ENCODE peak calls at places on chromosomes 5 and 9, in ten cellular contexts. Z, I, D, K, N, S, T, U, W and V are unnamed samples.

GRCh38 chr9:115170674-115171073 is 52.7 kb upstream of the TNC start:
- DNase-seq in Z (peak), I (no peak), D (no peak), K (no peak), N (no peak), S (no peak), T (no peak), U (no peak), W (no peak), V (no peak)

GRCh38 chr5:78127875-78128274 is 166.6 kb downstream of the AP3B1 start:
- DNase-seq in Z (no peak), I (peak), D (peak), K (no peak), N (no peak), S (no peak), T (no peak), U (no peak), W (peak), V (peak)

GRCh38 chr9:127177221-127177620 is 54.8 kb upstream of the ANGPTL2 start:
- DNase-seq in Z (no peak), I (no peak), D (no peak), K (no peak), N (peak), S (no peak), T (no peak), U (no peak), W (no peak), V (no peak)

GRCh38 chr5:131382407-131383395 is 118.8 kb downstream of the CDC42SE2 start:
- DNase-seq in Z (peak), I (peak), D (peak), K (peak), N (no peak), S (peak), T (no peak), U (peak), W (peak), V (no peak)

GRCh38 chr5:34657550-34657921 is 1.4 kb downstream of the RAI14 start:
- DNase-seq in Z (peak), I (peak), D (no peak), K (no peak), N (peak), S (no peak), T (no peak), U (no peak), W (peak), V (peak)

GRCh38 chr9:129464972-129465833 is 155.7 kb downstream of the C9orf50 start:
- DNase-seq in Z (peak), I (no peak), D (no peak), K (no peak), N (no peak), S (no peak), T (no peak), U (no peak), W (no peak), V (no peak)

GRCh38 chr9:114228034-114228808 is 72.9 kb downstream of the COL27A1 start:
- DNase-seq in Z (no peak), I (no peak), D (no peak), K (no peak), N (no peak), S (no peak), T (no peak), U (no peak), W (no peak), V (peak)

GRCh38 chr9:135683401-135684034 is 15.8 kb downstream of the SOHLH1 start:
- DNase-seq in Z (no peak), I (no peak), D (no peak), K (no peak), N (no peak), S (no peak), T (no peak), U (no peak), W (no peak), V (no peak)

GRCh38 chr5:145365464-145365863 is 469.7 kb downstream of the PRELID2 start:
- DNase-seq in Z (no peak), I (no peak), D (no peak), K (no peak), N (no peak), S (no peak), T (no peak), U (no peak), W (no peak), V (no peak)

GRCh38 chr9:34204011-34204635 is 25.3 kb downstream of the UBAP1 start:
- DNase-seq in Z (no peak), I (no peak), D (no peak), K (no peak), N (no peak), S (no peak), T (no peak), U (no peak), W (no peak), V (no peak)

GRCh38 chr9:69758001-69758730 is 1.6 kb downstream of the PTAR1 start:
- DNase-seq in Z (no peak), I (no peak), D (peak), K (no peak), N (no peak), S (no peak), T (no peak), U (no peak), W (no peak), V (no peak)

GRCh38 chr9:134169166-134169565 is 4.8 kb upstream of the RNU6ATAC start:
- DNase-seq in Z (no peak), I (no peak), D (no peak), K (no peak), N (no peak), S (no peak), T (no peak), U (no peak), W (no peak), V (no peak)

GRCh38 chr5:140214831-140215230 is 39.8 kb downstream of the CYSTM1 start:
- DNase-seq in Z (peak), I (no peak), D (no peak), K (no peak), N (no peak), S (no peak), T (no peak), U (no peak), W (no peak), V (no peak)

GRCh38 chr5:79704553-79704952 is 14.9 kb downstream of the CMYA5 start:
- DNase-seq in Z (no peak), I (no peak), D (no peak), K (no peak), N (no peak), S (no peak), T (no peak), U (no peak), W (no peak), V (no peak)

GRCh38 chr9:125747765-125748510 is 765 bp downstream of the PBX3 start:
- DNase-seq in Z (peak), I (peak), D (peak), K (no peak), N (peak), S (no peak), T (peak), U (no peak), W (peak), V (peak)

GRCh38 chr9:132500193-132500592 is 82.2 kb upstream of the BARHL1 start:
- DNase-seq in Z (no peak), I (no peak), D (no peak), K (no peak), N (no peak), S (no peak), T (no peak), U (no peak), W (no peak), V (no peak)

GRCh38 chr5:120093178-120093577 is 370.9 kb upstream of the PRR16 start:
- DNase-seq in Z (no peak), I (no peak), D (no peak), K (no peak), N (no peak), S (no peak), T (no peak), U (no peak), W (no peak), V (no peak)

GRCh38 chr5:178284095-178284675 is 51.6 kb upstream of the PHYKPL start:
- DNase-seq in Z (no peak), I (no peak), D (no peak), K (no peak), N (no peak), S (no peak), T (no peak), U (no peak), W (no peak), V (no peak)

GRCh38 chr9:114096041-114096511 is 3.0 kb downstream of the KIF12 start:
- DNase-seq in Z (no peak), I (peak), D (no peak), K (no peak), N (no peak), S (no peak), T (no peak), U (no peak), W (peak), V (peak)

GRCh38 chr9:89978185-89978584 is 373.4 kb downstream of the GADD45G start:
- DNase-seq in Z (no peak), I (peak), D (peak), K (no peak), N (no peak), S (no peak), T (no peak), U (no peak), W (peak), V (no peak)

GRCh38 chr9:109817146-109817845 is 37.3 kb downstream of the PALM2AKAP2 start:
- DNase-seq in Z (peak), I (no peak), D (no peak), K (no peak), N (no peak), S (no peak), T (no peak), U (no peak), W (no peak), V (no peak)

GRCh38 chr5:134223406-134224251 is 2.2 kb downstream of the PPP2CA start:
- DNase-seq in Z (no peak), I (no peak), D (no peak), K (no peak), N (no peak), S (no peak), T (no peak), U (no peak), W (no peak), V (no peak)

GRCh38 chr5:149707097-149707496 is 23.0 kb upstream of the PPARGC1B start:
- DNase-seq in Z (no peak), I (no peak), D (no peak), K (no peak), N (no peak), S (no peak), T (no peak), U (no peak), W (no peak), V (no peak)

GRCh38 chr9:117284414-117284813 is 130.4 kb downstream of the ASTN2 start:
- DNase-seq in Z (no peak), I (no peak), D (no peak), K (no peak), N (no peak), S (no peak), T (no peak), U (no peak), W (no peak), V (no peak)

GRCh38 chr5:177416334-177416733 is 7.0 kb upstream of the F12 start:
- DNase-seq in Z (no peak), I (no peak), D (no peak), K (no peak), N (no peak), S (no peak), T (no peak), U (no peak), W (no peak), V (no peak)

GRCh38 chr5:91296691-91297143 is 86.4 kb downstream of the ARRDC3 start:
- DNase-seq in Z (peak), I (no peak), D (no peak), K (no peak), N (no peak), S (no peak), T (no peak), U (no peak), W (no peak), V (no peak)

GRCh38 chr9:110659891-110660541 is 8.6 kb upstream of the MUSK start:
- DNase-seq in Z (no peak), I (no peak), D (no peak), K (no peak), N (no peak), S (no peak), T (no peak), U (no peak), W (no peak), V (no peak)

GRCh38 chr5:134435525-134435924 is 23.8 kb upstream of the CDKN2AIPNL start:
- DNase-seq in Z (peak), I (no peak), D (no peak), K (no peak), N (no peak), S (no peak), T (no peak), U (no peak), W (no peak), V (no peak)

GRCh38 chr5:100600289-100600994 is 65.3 kb downstream of the FAM174A start:
- DNase-seq in Z (no peak), I (no peak), D (no peak), K (no peak), N (no peak), S (no peak), T (no peak), U (no peak), W (no peak), V (no peak)

GRCh38 chr9:87950765-87951488 is 23.4 kb downstream of the CDK20 start:
- DNase-seq in Z (peak), I (peak), D (peak), K (no peak), N (no peak), S (no peak), T (no peak), U (no peak), W (peak), V (no peak)

GRCh38 chr9:2576631-2577030 is 45.0 kb upstream of the VLDLR start:
- DNase-seq in Z (no peak), I (no peak), D (peak), K (no peak), N (no peak), S (no peak), T (no peak), U (no peak), W (no peak), V (no peak)

GRCh38 chr5:13955896-13956295 is 11.4 kb upstream of the DNAH5 start:
- DNase-seq in Z (no peak), I (no peak), D (no peak), K (no peak), N (no peak), S (no peak), T (no peak), U (no peak), W (no peak), V (no peak)

GRCh38 chr5:66796306-66797292 is 200.4 kb downstream of the MAST4 start:
- DNase-seq in Z (peak), I (peak), D (peak), K (no peak), N (no peak), S (no peak), T (no peak), U (no peak), W (no peak), V (no peak)

GRCh38 chr5:137395011-137395755 is 103.9 kb downstream of the SPOCK1 start:
- DNase-seq in Z (peak), I (no peak), D (peak), K (no peak), N (no peak), S (no peak), T (no peak), U (no peak), W (no peak), V (no peak)